ENCODE peak calls at places on chromosomes 5 and 9, in nine cellular contexts. N is GM23248; R is spleen; P is fibroblast of lung; Y is CD8-positive, alpha-beta T cell; S is RWPE1; T is CD4-positive, alpha-beta memory T cell; H is AG04450; A is A549. M is an unnamed sample.

GRCh38 chr5:152259702-152260101 is 145.4 kb downstream of the NMUR2 start:
- DNase-seq in N (no peak), S (no peak), Y (no peak), R (no peak), P (no peak), A (no peak), T (no peak), H (no peak), M (no peak)

GRCh38 chr9:121842612-121842978 is 191.2 kb downstream of the DAB2IP start:
- DNase-seq in S (no peak), A (no peak), H (peak), N (peak), R (no peak), Y (no peak), P (no peak), T (no peak), M (no peak)

GRCh38 chr5:95644351-95645042 is 2.1 kb upstream of the RFESD start:
- DNase-seq in A (peak), P (peak), Y (peak), R (no peak), N (peak), H (no peak), S (peak), T (peak), M (peak)

GRCh38 chr9:95044731-95045508 is 272.6 kb downstream of the FANCC start:
- DNase-seq in P (no peak), S (peak), N (no peak), Y (no peak), A (peak), T (no peak), H (no peak), R (no peak), M (no peak)

GRCh38 chr9:135176284-135176683 is 88.8 kb downstream of the OLFM1 start:
- DNase-seq in N (no peak), P (no peak), A (no peak), R (no peak), S (no peak), T (no peak), Y (no peak), H (no peak), M (no peak)

GRCh38 chr9:22405869-22406659 is 40.6 kb upstream of the DMRTA1 start:
- DNase-seq in A (no peak), P (no peak), S (no peak), Y (no peak), H (no peak), N (no peak), T (no peak), R (no peak), M (no peak)

GRCh38 chr5:174844971-174845370 is 120.6 kb downstream of the MSX2 start:
- DNase-seq in A (no peak), R (no peak), N (no peak), H (no peak), S (no peak), Y (no peak), P (peak), T (no peak), M (no peak)

GRCh38 chr5:10563132-10563939 is 534 bp upstream of the ANKRD33B start:
- DNase-seq in S (peak), N (peak), A (peak), T (peak), H (no peak), Y (no peak), P (peak), R (peak), M (no peak)

GRCh38 chr9:94813379-94813778 is 86.9 kb downstream of the AOPEP start:
- DNase-seq in N (no peak), H (no peak), S (no peak), A (no peak), P (no peak), T (no peak), Y (no peak), R (no peak), M (no peak)

GRCh38 chr5:177332031-177332895 is 19.2 kb downstream of the LMAN2 start:
- DNase-seq in S (no peak), A (no peak), P (no peak), T (no peak), H (no peak), Y (no peak), R (peak), N (no peak), M (no peak)

GRCh38 chr9:134913713-134914500 is 3.8 kb downstream of the FCN1 start:
- DNase-seq in R (no peak), N (no peak), Y (no peak), P (no peak), T (no peak), S (no peak), A (no peak), H (no peak), M (no peak)

GRCh38 chr9:35690447-35691324 is 961 bp upstream of the TPM2 start:
- DNase-seq in N (peak), P (peak), H (no peak), A (peak), R (peak), T (no peak), Y (no peak), S (peak), M (peak)

DNA sequence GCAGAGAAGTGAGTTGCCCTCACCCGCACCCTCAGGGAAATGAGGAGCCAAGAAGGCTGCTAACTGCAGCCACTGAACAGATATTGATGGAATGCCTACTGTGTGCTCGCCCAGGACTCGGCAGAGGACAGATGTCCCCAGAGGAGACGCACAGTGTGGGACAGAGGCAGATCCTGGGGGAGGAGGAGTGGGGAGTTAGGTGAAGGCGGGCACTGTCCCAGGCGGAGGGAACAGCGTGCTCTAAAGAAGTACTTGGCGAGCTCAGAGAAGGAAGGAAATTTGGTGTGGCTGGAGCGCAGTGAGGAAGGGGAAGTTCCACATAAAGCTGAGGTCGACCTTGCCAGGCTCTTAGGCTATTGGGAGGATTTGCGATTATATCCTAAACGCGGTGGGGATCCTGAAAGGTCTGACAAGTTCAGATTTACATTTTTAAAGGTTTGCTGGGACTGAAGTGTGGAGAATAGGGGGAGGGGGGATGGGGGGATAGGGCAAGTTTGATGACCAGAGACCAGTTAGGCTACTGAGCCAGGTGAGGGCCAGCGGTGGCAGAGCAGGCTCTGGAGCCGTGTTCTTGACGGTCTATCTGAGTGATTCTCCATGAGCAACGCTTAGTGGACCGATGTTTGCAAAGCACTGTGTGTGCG is 23.6 kb upstream of the CERCAM start:
- DNase-seq in T (no peak), Y (no peak), S (no peak), N (peak), R (no peak), P (no peak), A (no peak), H (no peak), M (no peak)
- H3K27ac ChIP-seq in T (no peak), Y (no peak), S (no peak), N (no peak), R (peak), P (no peak), A (no peak), H (no peak), M (peak)

GRCh38 chr9:110320651-110321050 is 17.0 kb downstream of the TXNDC8 start:
- DNase-seq in Y (no peak), A (no peak), H (no peak), P (no peak), R (no peak), T (no peak), S (no peak), N (peak), M (no peak)

GRCh38 chr9:110321055-110321454 is 16.6 kb downstream of the TXNDC8 start:
- DNase-seq in Y (no peak), N (peak), R (no peak), A (no peak), S (no peak), T (no peak), P (no peak), H (no peak), M (no peak)

GRCh38 chr9:110316255-110316921 is 21.3 kb downstream of the TXNDC8 start:
- DNase-seq in N (no peak), A (no peak), P (peak), Y (no peak), R (no peak), H (no peak), S (no peak), T (no peak), M (no peak)

GRCh38 chr9:110319781-110320180 is 17.9 kb downstream of the TXNDC8 start:
- DNase-seq in P (no peak), S (no peak), T (no peak), H (no peak), A (no peak), N (peak), R (no peak), Y (no peak), M (no peak)

DNA sequence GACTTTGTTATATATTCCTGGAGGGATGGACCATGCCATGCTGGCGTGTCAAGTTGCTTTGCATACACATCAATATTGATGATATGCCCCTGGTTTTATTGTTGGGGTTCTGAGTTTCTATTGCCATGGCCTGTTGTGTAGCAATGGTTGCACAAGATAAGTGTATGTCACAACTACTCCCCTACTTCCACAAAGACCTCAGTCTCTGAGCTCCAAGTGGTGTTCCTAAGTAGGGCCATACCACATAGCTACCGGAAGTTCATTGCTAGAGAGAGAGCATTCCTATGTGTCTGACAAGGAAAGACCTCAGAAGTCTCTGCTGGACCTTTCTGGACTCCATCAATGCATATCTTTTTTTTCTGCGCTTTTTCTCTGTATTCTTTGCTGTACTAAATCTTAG is 19.7 kb downstream of the TXNDC8 start:
- DNase-seq in Y (no peak), H (no peak), T (no peak), P (no peak), S (no peak), N (no peak), A (no peak), R (no peak), M (no peak)
- H3K27ac ChIP-seq in Y (no peak), H (no peak), T (no peak), P (no peak), S (no peak), N (no peak), A (no peak), R (no peak), M (no peak)

GRCh38 chr5:121919091-121919490 is 42.7 kb upstream of the SRFBP1 start:
- DNase-seq in P (no peak), S (no peak), Y (no peak), R (no peak), A (no peak), N (no peak), H (no peak), T (no peak), M (no peak)

GRCh38 chr5:121915765-121916164 is 46.0 kb upstream of the SRFBP1 start:
- DNase-seq in R (no peak), S (peak), N (no peak), P (no peak), H (no peak), T (no peak), A (no peak), Y (no peak), M (no peak)

GRCh38 chr5:121913397-121913796 is 48.4 kb upstream of the SRFBP1 start:
- DNase-seq in H (no peak), P (no peak), A (no peak), Y (no peak), S (no peak), N (no peak), R (no peak), T (no peak), M (no peak)

GRCh38 chr5:121918238-121918637 is 43.5 kb upstream of the SRFBP1 start:
- DNase-seq in A (no peak), S (no peak), T (no peak), R (no peak), H (no peak), Y (no peak), P (no peak), N (no peak), M (no peak)
- H3K27ac ChIP-seq in A (no peak), S (no peak), T (no peak), R (no peak), H (no peak), Y (no peak), P (no peak), N (no peak), M (no peak)

DNA sequence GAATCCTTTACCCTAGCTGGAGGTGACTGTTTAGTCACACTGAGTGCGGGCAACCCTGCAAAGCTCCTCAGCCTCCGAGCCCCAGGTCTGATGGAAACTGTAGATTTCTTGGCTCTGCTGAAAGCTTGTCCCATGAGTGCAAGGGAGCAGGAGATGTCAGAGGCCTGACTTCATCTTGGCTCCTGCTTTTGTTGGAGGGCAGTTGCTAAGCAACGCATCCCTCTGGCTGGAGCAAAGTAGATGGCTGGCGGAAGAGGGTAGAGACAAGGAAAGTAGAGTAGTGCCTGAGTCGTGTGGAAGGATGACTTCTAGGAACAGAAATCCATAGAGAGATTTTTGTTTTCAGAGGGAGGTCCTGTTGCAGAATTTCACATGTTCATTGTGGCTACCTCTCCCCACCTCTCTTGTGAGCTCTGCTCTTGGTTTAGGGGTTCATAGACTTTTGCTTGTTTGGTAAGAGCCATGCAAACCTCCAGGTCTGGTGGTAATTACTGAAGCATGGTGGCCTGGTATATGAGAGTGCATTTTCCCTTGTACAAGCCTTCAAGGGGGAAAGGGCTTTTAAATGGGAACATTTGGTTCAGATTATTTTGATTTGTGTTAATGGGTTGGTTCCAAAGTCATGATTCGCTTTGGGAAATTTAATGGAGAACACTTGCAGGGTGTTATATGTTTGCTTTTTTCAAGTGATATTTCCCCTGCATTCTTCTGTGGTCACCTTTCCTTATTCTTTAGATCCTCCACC is 71.5 kb downstream of the ARHGAP26 start:
- DNase-seq in Y (no peak), R (no peak), H (no peak), P (peak), A (no peak), N (peak), T (no peak), S (no peak), M (no peak)
- H3K27ac ChIP-seq in Y (no peak), R (no peak), H (no peak), P (no peak), A (no peak), N (no peak), T (no peak), S (no peak), M (no peak)

GRCh38 chr9:123370108-123370507 is 14.1 kb downstream of the CRB2 start:
- DNase-seq in R (no peak), S (no peak), T (no peak), H (no peak), P (no peak), N (no peak), Y (no peak), A (no peak), M (no peak)

GRCh38 chr9:123368481-123369153 is 12.6 kb downstream of the CRB2 start:
- DNase-seq in Y (no peak), S (no peak), A (no peak), P (no peak), H (no peak), R (no peak), T (no peak), N (no peak), M (peak)

GRCh38 chr9:123369296-123369695 is 13.3 kb downstream of the CRB2 start:
- DNase-seq in Y (no peak), P (no peak), S (no peak), R (no peak), H (no peak), N (no peak), T (no peak), A (no peak), M (no peak)

GRCh38 chr9:123365881-123366528 is 10.0 kb downstream of the CRB2 start:
- DNase-seq in R (no peak), Y (no peak), H (no peak), A (no peak), P (no peak), N (no peak), T (no peak), S (no peak), M (no peak)

GRCh38 chr9:123368023-123368422 is 12.0 kb downstream of the CRB2 start:
- DNase-seq in A (no peak), P (no peak), N (no peak), R (no peak), Y (no peak), S (no peak), T (no peak), H (no peak), M (no peak)
- H3K27ac ChIP-seq in A (no peak), P (no peak), N (no peak), R (no peak), Y (no peak), S (no peak), T (no peak), H (no peak), M (peak)

GRCh38 chr5:178825444-178825843 is 34.3 kb upstream of the ZNF354B start:
- DNase-seq in H (no peak), R (no peak), P (no peak), Y (no peak), A (no peak), S (no peak), N (no peak), T (no peak), M (no peak)

GRCh38 chr5:178827636-178828035 is 32.1 kb upstream of the ZNF354B start:
- DNase-seq in S (no peak), H (no peak), P (no peak), R (no peak), A (no peak), N (no peak), Y (no peak), T (no peak), M (no peak)

GRCh38 chr5:178831049-178831448 is 28.7 kb upstream of the ZNF354B start:
- DNase-seq in P (no peak), S (no peak), T (no peak), A (no peak), H (no peak), Y (no peak), N (no peak), R (no peak), M (no peak)

DNA sequence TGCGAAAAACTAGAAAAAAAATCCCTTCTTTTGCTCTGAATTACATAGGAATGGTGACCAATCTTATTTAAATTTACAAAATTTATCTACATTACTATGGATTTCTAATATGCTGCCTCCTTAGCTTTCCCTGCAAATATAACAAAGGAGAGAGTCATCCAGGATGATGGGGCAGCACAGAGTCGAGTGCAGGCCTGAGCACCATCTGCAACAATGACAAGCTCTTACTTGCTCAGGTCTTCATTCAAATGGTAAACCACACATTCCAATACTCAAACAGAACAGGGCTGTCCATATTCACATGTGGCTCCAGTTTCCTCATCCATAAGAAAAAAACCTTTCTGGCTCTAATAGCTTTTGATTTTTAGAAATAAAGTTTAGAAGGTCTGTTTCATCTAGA is 33.5 kb upstream of the ZNF354B start:
- DNase-seq in A (no peak), T (no peak), N (no peak), H (no peak), S (peak), Y (no peak), R (no peak), P (no peak), M (no peak)
- H3K27ac ChIP-seq in A (no peak), T (no peak), N (no peak), H (no peak), S (no peak), Y (no peak), R (no peak), P (no peak), M (no peak)

DNA sequence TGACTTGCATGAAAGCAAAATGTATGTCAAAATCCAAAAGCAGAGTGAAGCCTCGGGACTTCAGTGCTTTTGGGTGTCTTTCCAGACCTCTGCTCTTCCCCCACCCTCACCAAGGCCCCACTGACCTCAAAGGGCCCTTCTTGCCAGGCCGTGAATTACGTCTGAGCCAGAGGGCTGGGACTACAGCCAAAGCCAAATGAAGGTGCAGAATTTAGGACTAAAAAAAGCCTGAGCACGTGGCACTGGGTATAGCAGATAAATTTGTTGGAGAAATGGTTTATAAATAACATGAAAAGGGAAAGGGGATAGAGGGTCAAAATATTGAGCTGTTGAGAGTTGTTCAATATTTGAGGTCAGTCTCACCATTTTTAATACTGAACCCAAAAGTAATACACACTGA is 163.4 kb downstream of the GHR start:
- DNase-seq in R (no peak), H (no peak), T (no peak), A (no peak), Y (no peak), S (no peak), P (peak), N (no peak), M (no peak)
- H3K27ac ChIP-seq in R (no peak), H (no peak), T (no peak), A (no peak), Y (no peak), S (no peak), P (no peak), N (no peak), M (no peak)

DNA sequence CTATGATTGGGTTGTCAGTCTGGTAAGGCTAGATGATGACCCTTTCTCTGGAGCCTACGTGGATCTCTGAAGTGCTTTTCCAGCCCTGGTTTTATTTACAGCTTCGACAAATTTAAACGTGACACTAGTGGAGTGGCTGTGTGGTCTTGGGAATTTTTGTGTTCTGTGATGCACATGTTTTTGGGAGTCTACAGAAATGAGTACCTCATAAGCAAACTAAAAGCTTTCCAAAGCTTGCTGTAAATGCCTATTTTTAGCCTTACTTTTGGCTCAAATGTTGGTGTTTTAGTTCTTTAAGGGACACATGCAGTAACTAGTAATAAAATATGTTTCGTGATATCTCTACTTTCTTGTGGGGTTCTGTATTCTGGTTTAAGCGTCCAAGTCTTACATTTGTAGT is 3.3 kb downstream of the LARP1 start:
- DNase-seq in H (no peak), T (no peak), Y (no peak), R (no peak), A (no peak), S (no peak), N (peak), P (peak), M (no peak)
- H3K27ac ChIP-seq in H (no peak), T (peak), Y (no peak), R (peak), A (no peak), S (no peak), N (peak), P (peak), M (no peak)

M was measured in caudate nucleus.